ENCODE peak calls at places on chromosome 2, in four cellular contexts. W is AG04450, V is coronary artery, T is mesothelial cell of epicardium. G is an unnamed sample.

GRCh38 chr2:177398290-177398683 is 5.7 kb downstream of the AGPS start:
- DNase-seq in T (no peak), W (no peak), V (no peak), G (no peak)

GRCh38 chr2:68372435-68372834 is 7.4 kb downstream of the PLEK start:
- DNase-seq in W (no peak), V (no peak), T (no peak), G (no peak)

GRCh38 chr2:110101911-110102774 is 13.5 kb downstream of the MALL start:
- DNase-seq in V (no peak), W (no peak), T (no peak), G (no peak)

GRCh38 chr2:37377187-37377532 is 32.7 kb downstream of the QPCT start:
- DNase-seq in V (no peak), T (no peak), W (no peak), G (no peak)

GRCh38 chr2:27356056-27356381 is 545 bp downstream of the GTF3C2 start:
- DNase-seq in T (no peak), W (no peak), V (no peak), G (no peak)

GRCh38 chr2:40653829-40654228 is 201.9 kb upstream of the SLC8A1 start:
- DNase-seq in T (no peak), V (no peak), W (no peak), G (no peak)

GRCh38 chr2:215749092-215749957 is 264.0 kb downstream of the MREG start:
- DNase-seq in T (no peak), W (no peak), V (peak), G (no peak)

GRCh38 chr2:148867079-148867769 is 7.8 kb upstream of the KIF5C start:
- DNase-seq in V (no peak), T (no peak), W (no peak), G (no peak)

GRCh38 chr2:239519081-239519920 is 118.5 kb upstream of the HDAC4 start:
- DNase-seq in T (no peak), V (no peak), W (no peak), G (no peak)

GRCh38 chr2:47658646-47659320 is 124.2 kb upstream of the MSH6 start:
- DNase-seq in W (no peak), V (no peak), T (no peak), G (no peak)
- TF ChIP-seq CTCF in W (no peak), V (no peak), T (no peak), G (no peak)

GRCh38 chr2:55776966-55777365 is 83.3 kb upstream of the PNPT1 start:
- DNase-seq in W (no peak), T (no peak), V (no peak), G (no peak)

GRCh38 chr2:55779459-55780421 is 86.1 kb upstream of the PNPT1 start:
- DNase-seq in V (no peak), T (no peak), W (peak), G (no peak)

GRCh38 chr2:55772309-55772980 is 78.8 kb upstream of the PNPT1 start:
- DNase-seq in W (no peak), V (no peak), T (no peak), G (no peak)

GRCh38 chr2:55776479-55776878 is 82.8 kb upstream of the PNPT1 start:
- DNase-seq in T (no peak), W (no peak), V (no peak), G (no peak)

GRCh38 chr2:55775828-55776227 is 82.2 kb upstream of the PNPT1 start:
- DNase-seq in V (no peak), W (no peak), T (no peak), G (no peak)
- TF ChIP-seq CTCF in V (no peak), W (no peak), T (no peak), G (no peak)

DNA sequence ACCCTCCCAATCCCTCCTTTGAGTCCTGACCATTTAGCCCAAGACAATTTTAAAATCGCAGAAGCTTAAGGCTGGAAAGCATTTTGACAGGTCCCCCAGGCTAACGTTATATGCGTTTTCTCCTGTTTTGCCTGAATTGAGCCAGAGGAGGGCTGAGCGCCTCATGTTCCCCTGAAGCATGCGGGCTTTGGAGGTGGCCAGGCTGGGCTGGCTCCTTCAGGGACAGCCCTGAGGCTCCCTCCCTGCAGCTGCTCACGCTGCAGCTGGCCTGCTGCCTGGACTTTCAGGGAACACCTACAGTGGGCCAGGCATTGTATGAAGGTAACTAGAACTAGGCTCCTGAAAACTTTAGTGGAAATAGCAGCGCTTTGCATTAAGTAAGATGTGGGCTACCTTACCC is 179.2 kb downstream of the ACKR3 start:
- DNase-seq in T (no peak), V (no peak), W (no peak), G (no peak)
- TF ChIP-seq CTCF in T (no peak), V (no peak), W (no peak), G (no peak)

DNA sequence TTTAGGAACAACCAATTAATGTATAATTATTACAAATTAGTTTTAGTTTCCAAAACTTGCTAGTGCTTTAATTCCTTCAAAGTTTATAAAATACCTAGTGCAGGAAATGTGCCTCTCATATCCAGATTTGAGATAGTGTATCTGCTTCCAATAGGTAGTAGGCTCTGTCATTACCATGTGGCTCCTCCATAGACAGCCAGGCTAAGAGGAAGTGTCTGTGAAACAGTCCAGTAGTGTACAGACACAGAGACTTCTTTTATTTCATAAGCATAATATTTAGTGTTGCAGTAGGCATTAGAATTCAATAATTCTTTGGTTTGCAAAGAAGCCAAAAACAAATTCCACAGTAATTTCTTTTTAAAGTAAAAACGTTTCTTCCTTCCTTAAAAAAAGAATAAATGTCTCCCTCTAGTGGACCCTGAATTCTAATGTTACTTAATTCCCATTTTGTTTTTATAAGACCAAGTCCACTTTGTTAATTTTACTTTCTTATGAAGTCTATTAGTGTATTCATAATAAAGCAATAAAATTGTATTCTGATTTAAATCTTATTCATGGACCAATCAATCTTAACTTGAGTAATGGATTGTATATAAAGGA is 101.2 kb downstream of the NEB start:
- DNase-seq in W (no peak), V (no peak), T (no peak), G (no peak)
- TF ChIP-seq CTCF in W (peak), V (no peak), T (peak), G (peak)

G was measured in type B pancreatic cell.